ENCODE peak calls at places on chromosome 1, in six cellular contexts. One of them, this sample, is unnamed.

GRCh38 chr1:33420870-33421775 is 9.8 kb downstream of the PHC2 start:
- DNase-seq in H1: no peak
- DNase-seq in HepG2: no peak
- DNase-seq in K562: no peak
- DNase-seq in GM12878: no peak
- DNase-seq in GM12891: no peak
- DNase-seq in this sample: no peak

GRCh38 chr1:198167436-198167934 is 10.7 kb downstream of the NEK7 start:
- DNase-seq in H1: no peak
- DNase-seq in HepG2: no peak
- DNase-seq in K562: peak; percentile 36
- DNase-seq in GM12878: peak; percentile 85
- DNase-seq in GM12891: no peak
- DNase-seq in this sample: no peak

GRCh38 chr1:107433068-107433467 is 292.2 kb downstream of the NTNG1 start:
- DNase-seq in H1: no peak
- DNase-seq in HepG2: no peak
- DNase-seq in K562: no peak
- DNase-seq in GM12878: no peak
- DNase-seq in GM12891: no peak
- DNase-seq in this sample: no peak

GRCh38 chr1:157566484-157567300 is 14.4 kb upstream of the FCRL5 start:
- DNase-seq in H1: no peak
- DNase-seq in HepG2: no peak
- DNase-seq in K562: no peak
- DNase-seq in GM12878: peak; percentile 75
- DNase-seq in GM12891: no peak
- DNase-seq in this sample: no peak

GRCh38 chr1:93007941-93008577 is 46.8 kb upstream of the DIPK1A start:
- DNase-seq in H1: no peak
- DNase-seq in HepG2: no peak
- DNase-seq in K562: no peak
- DNase-seq in GM12878: no peak
- DNase-seq in GM12891: no peak
- DNase-seq in this sample: no peak

GRCh38 chr1:60960846-60961542 is 121.4 kb upstream of the NFIA start:
- DNase-seq in H1: no peak
- DNase-seq in HepG2: no peak
- DNase-seq in K562: no peak
- DNase-seq in GM12878: no peak
- DNase-seq in GM12891: no peak
- DNase-seq in this sample: no peak

GRCh38 chr1:152473887-152474537 is 36.6 kb upstream of the LCE5A start:
- DNase-seq in H1: no peak
- DNase-seq in HepG2: no peak
- DNase-seq in K562: no peak
- DNase-seq in GM12878: no peak
- DNase-seq in GM12891: no peak
- DNase-seq in this sample: no peak

GRCh38 chr1:200245492-200245891 is 164.3 kb downstream of the ZNF281 start:
- DNase-seq in H1: no peak
- DNase-seq in HepG2: no peak
- DNase-seq in K562: peak; percentile 36
- DNase-seq in GM12878: no peak
- DNase-seq in GM12891: no peak
- DNase-seq in this sample: no peak

GRCh38 chr1:241606544-241606943 is 33.6 kb downstream of the CHML start:
- DNase-seq in H1: no peak
- DNase-seq in HepG2: no peak
- DNase-seq in K562: no peak
- DNase-seq in GM12878: no peak
- DNase-seq in GM12891: no peak
- DNase-seq in this sample: no peak
- TF ChIP-seq POLR2AphosphoS5 in H1: no peak
- TF ChIP-seq POLR2AphosphoS5 in HepG2: no peak
- TF ChIP-seq POLR2AphosphoS5 in K562: no peak
- TF ChIP-seq POLR2AphosphoS5 in GM12878: no peak
- TF ChIP-seq POLR2AphosphoS5 in GM12891: no peak
- TF ChIP-seq POLR2AphosphoS5 in this sample: no peak

GRCh38 chr1:155127672-155128468 is at the start of gene EFNA1:
- DNase-seq in H1: no peak
- DNase-seq in HepG2: peak; percentile 59
- DNase-seq in K562: peak; percentile 78
- DNase-seq in GM12878: no peak
- DNase-seq in GM12891: no peak
- DNase-seq in this sample: no peak
- TF ChIP-seq TAF1 in H1: no peak
- TF ChIP-seq TAF1 in HepG2: peak; percentile 90
- TF ChIP-seq TAF1 in K562: peak; percentile 33
- TF ChIP-seq TAF1 in GM12878: no peak
- TF ChIP-seq TAF1 in GM12891: no peak
- TF ChIP-seq TAF1 in this sample: no peak

GRCh38 chr1:1402081-1402900 is 3.2 kb upstream of the CCNL2 start:
- DNase-seq in H1: no peak
- DNase-seq in HepG2: peak; percentile 52
- DNase-seq in K562: peak; percentile 47
- DNase-seq in GM12878: no peak
- DNase-seq in GM12891: no peak
- DNase-seq in this sample: no peak
- TF ChIP-seq POLR2AphosphoS5 in H1: no peak
- TF ChIP-seq POLR2AphosphoS5 in HepG2: peak; percentile 38
- TF ChIP-seq POLR2AphosphoS5 in K562: no peak
- TF ChIP-seq POLR2AphosphoS5 in GM12878: peak; percentile 37
- TF ChIP-seq POLR2AphosphoS5 in GM12891: peak; percentile 63
- TF ChIP-seq POLR2AphosphoS5 in this sample: no peak

DNA sequence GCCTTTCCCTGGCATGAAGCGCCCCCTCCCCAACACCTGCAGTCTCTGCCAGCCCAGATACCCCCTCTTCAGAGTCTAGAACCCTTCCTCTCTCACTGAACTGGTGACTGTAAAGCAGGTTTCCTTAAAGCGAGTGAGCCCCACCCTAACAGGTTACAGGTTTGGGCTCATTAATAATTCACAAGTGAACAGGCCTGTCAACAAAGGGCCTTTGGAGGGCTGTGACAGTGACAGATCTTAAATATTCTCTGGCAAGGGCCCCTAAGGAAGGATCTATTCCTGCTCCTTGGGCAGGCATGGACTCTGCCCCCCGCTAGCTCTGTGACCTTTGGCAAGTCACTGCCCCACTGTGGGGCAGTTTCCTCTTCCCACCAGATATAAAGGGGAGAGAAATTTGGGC is 5.6 kb upstream of the TTC39A start:
- DNase-seq in H1: no peak
- DNase-seq in HepG2: no peak
- DNase-seq in K562: no peak
- DNase-seq in GM12878: no peak
- DNase-seq in GM12891: no peak
- DNase-seq in this sample: no peak
- TF ChIP-seq TAF1 in H1: no peak
- TF ChIP-seq TAF1 in HepG2: no peak
- TF ChIP-seq TAF1 in K562: no peak
- TF ChIP-seq TAF1 in GM12878: no peak
- TF ChIP-seq TAF1 in GM12891: no peak
- TF ChIP-seq TAF1 in this sample: no peak

GRCh38 chr1:179087665-179088064 is 5.8 kb downstream of the TOR3A start:
- DNase-seq in H1: peak; percentile 85
- DNase-seq in HepG2: no peak
- DNase-seq in K562: peak; percentile 43
- DNase-seq in GM12878: no peak
- DNase-seq in GM12891: no peak
- DNase-seq in this sample: no peak
- TF ChIP-seq POLR2AphosphoS5 in H1: peak; percentile 65
- TF ChIP-seq POLR2AphosphoS5 in HepG2: no peak
- TF ChIP-seq POLR2AphosphoS5 in K562: no peak
- TF ChIP-seq POLR2AphosphoS5 in GM12878: no peak
- TF ChIP-seq POLR2AphosphoS5 in GM12891: no peak
- TF ChIP-seq POLR2AphosphoS5 in this sample: no peak

GRCh38 chr1:38728176-38728908 is 131.2 kb downstream of the RRAGC start:
- DNase-seq in H1: no peak
- DNase-seq in HepG2: no peak
- DNase-seq in K562: no peak
- DNase-seq in GM12878: no peak
- DNase-seq in GM12891: no peak
- DNase-seq in this sample: no peak
- TF ChIP-seq TAF1 in H1: peak; percentile 21
- TF ChIP-seq TAF1 in HepG2: no peak
- TF ChIP-seq TAF1 in K562: no peak
- TF ChIP-seq TAF1 in GM12878: no peak
- TF ChIP-seq TAF1 in GM12891: no peak
- TF ChIP-seq TAF1 in this sample: no peak

DNA sequence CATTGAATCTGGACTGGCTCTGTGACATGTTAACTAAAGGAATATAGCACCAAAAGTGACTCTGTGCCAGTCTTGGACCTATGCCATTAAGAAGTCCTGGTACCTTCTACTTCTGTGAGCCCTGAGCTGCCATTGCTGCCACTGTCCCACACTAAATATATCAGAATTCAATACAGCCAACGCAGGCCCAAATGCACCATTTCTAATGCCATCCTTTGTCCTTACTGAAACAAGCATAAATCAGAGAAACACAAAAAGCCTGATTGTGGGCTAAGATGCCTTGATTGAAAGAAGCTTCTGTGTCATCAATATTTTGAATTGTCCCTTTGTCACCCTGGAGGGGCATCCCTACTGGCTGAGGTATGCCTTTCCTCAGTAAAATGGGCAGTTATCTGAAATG is 66.9 kb upstream of the NEK2 start:
- DNase-seq in H1: no peak
- DNase-seq in HepG2: no peak
- DNase-seq in K562: no peak
- DNase-seq in GM12878: no peak
- DNase-seq in GM12891: no peak
- DNase-seq in this sample: no peak
- TF ChIP-seq POLR2AphosphoS5 in H1: no peak
- TF ChIP-seq POLR2AphosphoS5 in HepG2: no peak
- TF ChIP-seq POLR2AphosphoS5 in K562: no peak
- TF ChIP-seq POLR2AphosphoS5 in GM12878: no peak
- TF ChIP-seq POLR2AphosphoS5 in GM12891: no peak
- TF ChIP-seq POLR2AphosphoS5 in this sample: no peak

This sample was measured in GM12892.